ENCODE peak calls at places on chromosome 17, in nine cellular contexts. A is activated naive CD8-positive, alpha-beta T cell treated with anti-CD3 and anti-CD28 coated beads for 36 hours; W is substantia nigra; G is left cardiac atrium; L is left lung; R is SW480; J is trophoblast cell; S is fibroblast of villous mesenchyme; X is T-cell. P is an unnamed sample.

GRCh38 chr17:11644265-11645212 is 46.3 kb downstream of the DNAH9 start:
- DNase-seq in S (peak), G (peak), R (peak), L (no peak), J (peak), X (peak), W (peak), A (peak), P (peak)

GRCh38 chr17:63702223-63702577 is 2.3 kb upstream of the LIMD2 start:
- DNase-seq in L (peak), A (peak), G (peak), J (no peak), R (no peak), W (no peak), X (peak), S (no peak), P (peak)

GRCh38 chr17:17144916-17145665 is 61.0 kb downstream of the PLD6 start:
- DNase-seq in G (no peak), A (no peak), X (no peak), L (peak), R (no peak), J (no peak), S (no peak), W (no peak), P (no peak)

GRCh38 chr17:30210901-30211300 is 24.6 kb downstream of the SLC6A4 start:
- DNase-seq in X (no peak), J (no peak), W (no peak), G (no peak), S (no peak), A (no peak), L (no peak), R (no peak), P (no peak)

GRCh38 chr17:41393826-41394225 is 3.6 kb downstream of the KRT31 start:
- DNase-seq in W (no peak), X (no peak), G (no peak), J (no peak), R (no peak), A (no peak), L (no peak), S (no peak), P (no peak)

GRCh38 chr17:68707032-68707431 is 105.9 kb upstream of the FAM20A start:
- DNase-seq in R (no peak), G (no peak), J (no peak), X (no peak), A (no peak), S (peak), W (no peak), L (no peak), P (no peak)

GRCh38 chr17:2151634-2152033 is 96.7 kb downstream of the HIC1 start:
- DNase-seq in W (no peak), S (no peak), J (peak), L (no peak), A (no peak), X (no peak), R (no peak), G (no peak), P (no peak)

GRCh38 chr17:57519199-57519598 is 225.9 kb downstream of the CCDC182 start:
- DNase-seq in R (no peak), W (no peak), X (no peak), A (no peak), G (no peak), L (no peak), J (peak), S (peak), P (no peak)

GRCh38 chr17:45334231-45334630 is 17.4 kb upstream of the MAP3K14 start:
- DNase-seq in R (no peak), W (no peak), X (no peak), S (no peak), L (no peak), A (no peak), G (no peak), J (no peak), P (no peak)

GRCh38 chr17:49218941-49219913 is 8.7 kb downstream of the ABI3 start:
- DNase-seq in X (peak), J (peak), R (no peak), G (no peak), L (peak), W (no peak), A (peak), S (no peak), P (peak)

GRCh38 chr17:41967141-41967920 is 736 bp downstream of the CNP start:
- DNase-seq in A (peak), G (no peak), J (peak), L (peak), R (peak), W (peak), X (peak), S (no peak), P (peak)

GRCh38 chr17:63358111-63358839 is 87.8 kb downstream of the CYB561 start:
- DNase-seq in J (no peak), G (no peak), L (no peak), R (no peak), S (peak), X (no peak), W (no peak), A (no peak), P (no peak)

GRCh38 chr17:82003411-82004381 is 19.0 kb downstream of the CENPX start:
- DNase-seq in A (no peak), S (peak), W (no peak), G (peak), R (peak), X (no peak), J (peak), L (no peak), P (no peak)

GRCh38 chr17:64638552-64639198 is 23.4 kb downstream of the SMURF2 start:
- DNase-seq in A (no peak), W (no peak), R (no peak), X (no peak), S (no peak), L (no peak), J (no peak), G (no peak), P (no peak)

GRCh38 chr17:73787721-73788051 is 143.4 kb upstream of the SDK2 start:
- DNase-seq in A (no peak), G (no peak), L (no peak), W (no peak), S (no peak), R (no peak), J (no peak), X (no peak), P (no peak)

GRCh38 chr17:73524941-73525679 is 119.1 kb downstream of the SDK2 start:
- DNase-seq in X (no peak), A (no peak), G (no peak), S (no peak), R (no peak), W (no peak), L (no peak), J (no peak), P (no peak)

GRCh38 chr17:35152741-35153140 is 5.1 kb downstream of the UNC45B start:
- DNase-seq in S (no peak), G (no peak), L (no peak), J (no peak), R (no peak), W (no peak), A (no peak), X (no peak), P (no peak)

GRCh38 chr17:2137342-2138098 is 82.6 kb downstream of the HIC1 start:
- DNase-seq in L (no peak), W (no peak), A (no peak), R (no peak), J (peak), G (no peak), S (peak), X (no peak), P (peak)

GRCh38 chr17:39751637-39752036 is 13.9 kb downstream of the GRB7 start:
- DNase-seq in G (no peak), A (no peak), R (no peak), L (no peak), J (no peak), W (no peak), X (no peak), S (no peak), P (no peak)

GRCh38 chr17:36657390-36657762 is 56.0 kb downstream of the MRM1 start:
- DNase-seq in J (no peak), A (no peak), R (no peak), G (no peak), S (no peak), L (no peak), X (no peak), W (no peak), P (no peak)

GRCh38 chr17:38709864-38710602 is 5.0 kb downstream of the MLLT6 start:
- DNase-seq in X (no peak), R (no peak), W (no peak), J (no peak), S (no peak), L (no peak), G (no peak), A (no peak), P (no peak)

GRCh38 chr17:78996781-78997201 is 12.8 kb downstream of the CANT1 start:
- DNase-seq in J (no peak), L (no peak), G (no peak), A (no peak), X (no peak), W (no peak), R (no peak), S (no peak), P (peak)

P was measured in GM13976.